ENCODE peak calls at places on chromosomes 3 and 15, in five cellular contexts. C is stimulated activated CD8-positive, alpha-beta memory T cell treated with anti-CD3 and anti-CD28 coated beads, Interleukin-15, amount 100 ng/mL, for 4 hours; I is iPS DF 6.9; F is HTR-8/SVneo; R is Right ventricle myocardium superior. P is an unnamed sample.

GRCh38 chr3:89145995-89146394 is 38.6 kb downstream of the EPHA3 start:
- DNase-seq in C (no peak), R (no peak), F (peak), I (no peak), P (peak)

GRCh38 chr3:123272547-123272946 is 70.8 kb downstream of the SEC22A start:
- DNase-seq in I (no peak), C (no peak), F (no peak), R (no peak), P (no peak)

GRCh38 chr3:143769663-143770062 is 78.6 kb downstream of the SLC9A9 start:
- DNase-seq in F (no peak), R (no peak), I (no peak), C (no peak), P (no peak)

GRCh38 chr15:29050870-29051269 is 165.1 kb downstream of the APBA2 start:
- DNase-seq in I (no peak), F (no peak), C (no peak), R (no peak), P (no peak)

GRCh38 chr3:48141225-48142137 is 46.7 kb downstream of the CDC25A start:
- DNase-seq in F (no peak), R (no peak), C (no peak), I (no peak), P (no peak)

GRCh38 chr3:169218314-169218983 is 445.1 kb downstream of the MECOM start:
- DNase-seq in I (peak), C (no peak), R (peak), F (peak), P (peak)

GRCh38 chr3:30518872-30519271 is 87.5 kb upstream of the TGFBR2 start:
- DNase-seq in I (no peak), C (no peak), F (no peak), R (no peak), P (no peak)

GRCh38 chr3:44042772-44043171 is 198.9 kb upstream of the TOPAZ1 start:
- DNase-seq in C (no peak), R (no peak), F (no peak), I (no peak), P (no peak)

GRCh38 chr3:138941259-138941885 is 5.6 kb downstream of the FOXL2 start:
- DNase-seq in R (no peak), F (no peak), I (no peak), C (no peak), P (no peak)

GRCh38 chr3:13494463-13495350 is 14.6 kb downstream of the HDAC11 start:
- DNase-seq in F (no peak), C (no peak), I (no peak), R (peak), P (peak)

GRCh38 chr15:40137907-40138570 is 22.8 kb upstream of the BUB1B start:
- DNase-seq in R (no peak), C (no peak), F (no peak), I (no peak), P (no peak)

GRCh38 chr15:96716100-96716499 is 385.6 kb downstream of the NR2F2 start:
- DNase-seq in R (no peak), C (no peak), I (no peak), F (no peak), P (no peak)

GRCh38 chr15:60795471-60795870 is 316.5 kb upstream of the ICE2 start:
- DNase-seq in I (no peak), C (no peak), F (no peak), R (no peak), P (no peak)

GRCh38 chr3:123314409-123315270 is 112.9 kb downstream of the SEC22A start:
- DNase-seq in R (peak), I (peak), F (no peak), C (no peak), P (no peak)

GRCh38 chr15:27635916-27636315 is 463.2 kb downstream of the OCA2 start:
- DNase-seq in R (no peak), I (no peak), F (no peak), C (no peak), P (no peak)

GRCh38 chr15:82804575-82804949 is 1.3 kb downstream of the FSD2 start:
- DNase-seq in I (no peak), F (no peak), R (no peak), C (no peak), P (no peak)

GRCh38 chr3:151330899-151331298 is 1.6 kb upstream of the P2RY13 start:
- DNase-seq in I (no peak), R (no peak), C (no peak), F (no peak), P (no peak)

GRCh38 chr15:46408312-46408711 is 773.5 kb downstream of the SQOR start:
- DNase-seq in C (no peak), I (no peak), F (no peak), R (no peak), P (no peak)

GRCh38 chr3:55307622-55308021 is 179.5 kb downstream of the WNT5A start:
- DNase-seq in I (no peak), F (no peak), R (no peak), C (no peak), P (no peak)

GRCh38 chr15:37483779-37484178 is 383.4 kb upstream of the MEIS2 start:
- DNase-seq in R (no peak), F (no peak), I (no peak), C (no peak), P (no peak)

GRCh38 chr3:128993461-128994172 is at the start of gene CFAP92:
- DNase-seq in R (peak), I (no peak), C (peak), F (peak), P (peak)

GRCh38 chr3:74630602-74631001 is 16.1 kb upstream of the CNTN3 start:
- DNase-seq in I (no peak), R (no peak), F (no peak), C (no peak), P (no peak)

GRCh38 chr3:157531301-157531660 is 28.1 kb upstream of the VEPH1 start:
- DNase-seq in F (no peak), C (no peak), R (no peak), I (no peak), P (no peak)

GRCh38 chr3:25493786-25494185 is 65.7 kb downstream of the RARB start:
- DNase-seq in F (peak), C (no peak), R (no peak), I (no peak), P (no peak)

GRCh38 chr3:42514876-42515275 is 12.4 kb downstream of the VIPR1 start:
- DNase-seq in I (no peak), C (no peak), F (no peak), R (no peak), P (no peak)